ENCODE peak calls at places on chromosomes 7 and 10, in ten cellular contexts. One of them, this sample, is unnamed.

GRCh38 chr7:477626-478220 is 41.9 kb downstream of the PDGFA start:
- DNase-seq in aorta: peak
- DNase-seq in AG09319: no peak
- DNase-seq in AG08395: no peak
- DNase-seq in activated T-cell treated with anti-CD3 and anti-CD28 coated beads for 1 hour: no peak
- DNase-seq in skeletal muscle cell: no peak
- DNase-seq in astrocyte of the spinal cord: no peak
- DNase-seq in T-helper 9 cell: no peak
- DNase-seq in heart right ventricle: no peak
- DNase-seq in NCI-H1694 treated with DMSO at 0.1 percent for 48 hours: no peak
- DNase-seq in this sample: no peak

GRCh38 chr7:17690030-17690429 is 250.3 kb downstream of the SNX13 start:
- DNase-seq in aorta: peak
- DNase-seq in AG09319: peak
- DNase-seq in AG08395: peak
- DNase-seq in activated T-cell treated with anti-CD3 and anti-CD28 coated beads for 1 hour: no peak
- DNase-seq in skeletal muscle cell: peak
- DNase-seq in astrocyte of the spinal cord: peak
- DNase-seq in T-helper 9 cell: no peak
- DNase-seq in heart right ventricle: no peak
- DNase-seq in NCI-H1694 treated with DMSO at 0.1 percent for 48 hours: no peak
- DNase-seq in this sample: no peak

GRCh38 chr10:57579926-57580325 is 687.8 kb downstream of the IPMK start:
- DNase-seq in aorta: no peak
- DNase-seq in AG09319: no peak
- DNase-seq in AG08395: peak
- DNase-seq in activated T-cell treated with anti-CD3 and anti-CD28 coated beads for 1 hour: no peak
- DNase-seq in skeletal muscle cell: no peak
- DNase-seq in astrocyte of the spinal cord: peak
- DNase-seq in T-helper 9 cell: no peak
- DNase-seq in heart right ventricle: peak
- DNase-seq in NCI-H1694 treated with DMSO at 0.1 percent for 48 hours: no peak
- DNase-seq in this sample: no peak

GRCh38 chr10:125638555-125638954 is 44.4 kb downstream of the TEX36 start:
- DNase-seq in aorta: no peak
- DNase-seq in AG09319: no peak
- DNase-seq in AG08395: no peak
- DNase-seq in activated T-cell treated with anti-CD3 and anti-CD28 coated beads for 1 hour: no peak
- DNase-seq in skeletal muscle cell: no peak
- DNase-seq in astrocyte of the spinal cord: no peak
- DNase-seq in T-helper 9 cell: no peak
- DNase-seq in heart right ventricle: no peak
- DNase-seq in NCI-H1694 treated with DMSO at 0.1 percent for 48 hours: no peak
- DNase-seq in this sample: no peak

GRCh38 chr10:38143587-38143986 is 49.5 kb downstream of the ZNF37A start:
- DNase-seq in aorta: no peak
- DNase-seq in AG09319: no peak
- DNase-seq in AG08395: no peak
- DNase-seq in activated T-cell treated with anti-CD3 and anti-CD28 coated beads for 1 hour: no peak
- DNase-seq in skeletal muscle cell: no peak
- DNase-seq in astrocyte of the spinal cord: no peak
- DNase-seq in T-helper 9 cell: no peak
- DNase-seq in heart right ventricle: no peak
- DNase-seq in NCI-H1694 treated with DMSO at 0.1 percent for 48 hours: no peak
- DNase-seq in this sample: no peak

GRCh38 chr10:28400176-28400575 is 97.3 kb upstream of the MPP7 start:
- DNase-seq in aorta: no peak
- DNase-seq in AG09319: no peak
- DNase-seq in AG08395: no peak
- DNase-seq in activated T-cell treated with anti-CD3 and anti-CD28 coated beads for 1 hour: no peak
- DNase-seq in skeletal muscle cell: no peak
- DNase-seq in astrocyte of the spinal cord: no peak
- DNase-seq in T-helper 9 cell: no peak
- DNase-seq in heart right ventricle: no peak
- DNase-seq in NCI-H1694 treated with DMSO at 0.1 percent for 48 hours: no peak
- DNase-seq in this sample: no peak

GRCh38 chr10:6721480-6721879 is 141.4 kb upstream of the PRKCQ start:
- DNase-seq in aorta: no peak
- DNase-seq in AG09319: peak
- DNase-seq in AG08395: peak
- DNase-seq in activated T-cell treated with anti-CD3 and anti-CD28 coated beads for 1 hour: no peak
- DNase-seq in skeletal muscle cell: peak
- DNase-seq in astrocyte of the spinal cord: peak
- DNase-seq in T-helper 9 cell: no peak
- DNase-seq in heart right ventricle: peak
- DNase-seq in NCI-H1694 treated with DMSO at 0.1 percent for 48 hours: no peak
- DNase-seq in this sample: no peak

GRCh38 chr7:54541941-54542618 is at the start of gene VSTM2A:
- DNase-seq in aorta: no peak
- DNase-seq in AG09319: no peak
- DNase-seq in AG08395: no peak
- DNase-seq in activated T-cell treated with anti-CD3 and anti-CD28 coated beads for 1 hour: no peak
- DNase-seq in skeletal muscle cell: no peak
- DNase-seq in astrocyte of the spinal cord: peak
- DNase-seq in T-helper 9 cell: no peak
- DNase-seq in heart right ventricle: no peak
- DNase-seq in NCI-H1694 treated with DMSO at 0.1 percent for 48 hours: no peak
- DNase-seq in this sample: no peak

GRCh38 chr7:44767912-44768662 is 19.4 kb downstream of the ZMIZ2 start:
- DNase-seq in aorta: no peak
- DNase-seq in AG09319: no peak
- DNase-seq in AG08395: no peak
- DNase-seq in activated T-cell treated with anti-CD3 and anti-CD28 coated beads for 1 hour: no peak
- DNase-seq in skeletal muscle cell: peak
- DNase-seq in astrocyte of the spinal cord: peak
- DNase-seq in T-helper 9 cell: no peak
- DNase-seq in heart right ventricle: peak
- DNase-seq in NCI-H1694 treated with DMSO at 0.1 percent for 48 hours: peak
- DNase-seq in this sample: no peak

GRCh38 chr7:44977304-44977858 is 1.4 kb downstream of the MYO1G start:
- DNase-seq in aorta: peak
- DNase-seq in AG09319: no peak
- DNase-seq in AG08395: no peak
- DNase-seq in activated T-cell treated with anti-CD3 and anti-CD28 coated beads for 1 hour: peak
- DNase-seq in skeletal muscle cell: no peak
- DNase-seq in astrocyte of the spinal cord: no peak
- DNase-seq in T-helper 9 cell: peak
- DNase-seq in heart right ventricle: no peak
- DNase-seq in NCI-H1694 treated with DMSO at 0.1 percent for 48 hours: no peak
- DNase-seq in this sample: no peak

GRCh38 chr10:71978476-71978875 is 14.3 kb downstream of the CHST3 start:
- DNase-seq in aorta: no peak
- DNase-seq in AG09319: no peak
- DNase-seq in AG08395: no peak
- DNase-seq in activated T-cell treated with anti-CD3 and anti-CD28 coated beads for 1 hour: no peak
- DNase-seq in skeletal muscle cell: no peak
- DNase-seq in astrocyte of the spinal cord: no peak
- DNase-seq in T-helper 9 cell: no peak
- DNase-seq in heart right ventricle: no peak
- DNase-seq in NCI-H1694 treated with DMSO at 0.1 percent for 48 hours: no peak
- DNase-seq in this sample: no peak

GRCh38 chr10:125689955-125690569 is 7.1 kb upstream of the TEX36 start:
- DNase-seq in aorta: no peak
- DNase-seq in AG09319: no peak
- DNase-seq in AG08395: no peak
- DNase-seq in activated T-cell treated with anti-CD3 and anti-CD28 coated beads for 1 hour: no peak
- DNase-seq in skeletal muscle cell: no peak
- DNase-seq in astrocyte of the spinal cord: no peak
- DNase-seq in T-helper 9 cell: no peak
- DNase-seq in heart right ventricle: no peak
- DNase-seq in NCI-H1694 treated with DMSO at 0.1 percent for 48 hours: no peak
- DNase-seq in this sample: no peak

GRCh38 chr7:77794000-77794399 is 4.2 kb downstream of the TMEM60 start:
- DNase-seq in aorta: no peak
- DNase-seq in AG09319: no peak
- DNase-seq in AG08395: no peak
- DNase-seq in activated T-cell treated with anti-CD3 and anti-CD28 coated beads for 1 hour: no peak
- DNase-seq in skeletal muscle cell: no peak
- DNase-seq in astrocyte of the spinal cord: no peak
- DNase-seq in T-helper 9 cell: no peak
- DNase-seq in heart right ventricle: no peak
- DNase-seq in NCI-H1694 treated with DMSO at 0.1 percent for 48 hours: no peak
- DNase-seq in this sample: no peak

GRCh38 chr10:107576746-107577145 is 412.2 kb upstream of the SORCS1 start:
- DNase-seq in aorta: no peak
- DNase-seq in AG09319: no peak
- DNase-seq in AG08395: peak
- DNase-seq in activated T-cell treated with anti-CD3 and anti-CD28 coated beads for 1 hour: no peak
- DNase-seq in skeletal muscle cell: no peak
- DNase-seq in astrocyte of the spinal cord: no peak
- DNase-seq in T-helper 9 cell: no peak
- DNase-seq in heart right ventricle: peak
- DNase-seq in NCI-H1694 treated with DMSO at 0.1 percent for 48 hours: peak
- DNase-seq in this sample: no peak

GRCh38 chr10:24820616-24821015 is 96.9 kb upstream of the ARHGAP21 start:
- DNase-seq in aorta: no peak
- DNase-seq in AG09319: no peak
- DNase-seq in AG08395: no peak
- DNase-seq in activated T-cell treated with anti-CD3 and anti-CD28 coated beads for 1 hour: no peak
- DNase-seq in skeletal muscle cell: no peak
- DNase-seq in astrocyte of the spinal cord: no peak
- DNase-seq in T-helper 9 cell: no peak
- DNase-seq in heart right ventricle: no peak
- DNase-seq in NCI-H1694 treated with DMSO at 0.1 percent for 48 hours: no peak
- DNase-seq in this sample: no peak

This sample was measured in lower lobe of right lung.